ENCODE peak calls at places on chromosome 21, in five cellular contexts. One of them, this sample, is unnamed. For H3K27me3, the result is how much of the 10 kb centered on the place peaks cover.

GRCh38 chr21:34031835-34032370 is 41.5 kb upstream of the MRPS6 start:
- DNase-seq in upper lobe of left lung: no peak
- DNase-seq in IMR-90: no peak
- DNase-seq in sigmoid colon: no peak
- DNase-seq in heart left ventricle: no peak
- DNase-seq in this sample: no peak

GRCh38 chr21:38134084-38134873 is 122.5 kb upstream of the KCNJ15 start:
- DNase-seq in upper lobe of left lung: no peak
- DNase-seq in IMR-90: no peak
- DNase-seq in sigmoid colon: no peak
- DNase-seq in heart left ventricle: no peak
- DNase-seq in this sample: no peak

GRCh38 chr21:38241029-38241740 is 15.6 kb upstream of the KCNJ15 start:
- DNase-seq in upper lobe of left lung: peak
- DNase-seq in IMR-90: no peak
- DNase-seq in sigmoid colon: no peak
- DNase-seq in heart left ventricle: peak
- DNase-seq in this sample: peak

GRCh38 chr21:14922980-14923379 is 141.8 kb downstream of the NRIP1 start:
- DNase-seq in upper lobe of left lung: no peak
- DNase-seq in IMR-90: no peak
- DNase-seq in sigmoid colon: no peak
- DNase-seq in heart left ventricle: no peak
- DNase-seq in this sample: no peak

GRCh38 chr21:21715286-21715969 is 717.2 kb downstream of the NCAM2 start:
- DNase-seq in upper lobe of left lung: no peak
- DNase-seq in IMR-90: peak
- DNase-seq in sigmoid colon: no peak
- DNase-seq in heart left ventricle: no peak
- DNase-seq in this sample: no peak

GRCh38 chr21:38266732-38267131 is 9.9 kb downstream of the KCNJ15 start:
- DNase-seq in upper lobe of left lung: no peak
- DNase-seq in IMR-90: peak
- DNase-seq in sigmoid colon: no peak
- DNase-seq in heart left ventricle: no peak
- DNase-seq in this sample: no peak

GRCh38 chr21:30336596-30336995 is 898 bp downstream of the KRTAP27-1 start:
- DNase-seq in upper lobe of left lung: no peak
- DNase-seq in IMR-90: no peak
- DNase-seq in sigmoid colon: no peak
- DNase-seq in heart left ventricle: no peak
- DNase-seq in this sample: no peak

GRCh38 chr21:43289442-43289841 is 120.6 kb downstream of the CRYAA start:
- DNase-seq in upper lobe of left lung: no peak
- DNase-seq in IMR-90: no peak
- DNase-seq in sigmoid colon: no peak
- DNase-seq in heart left ventricle: no peak
- DNase-seq in this sample: no peak

GRCh38 chr21:31991356-31992331 is 118.8 kb downstream of the HUNK start:
- DNase-seq in upper lobe of left lung: no peak
- DNase-seq in IMR-90: no peak
- DNase-seq in sigmoid colon: no peak
- DNase-seq in heart left ventricle: no peak
- DNase-seq in this sample: peak

GRCh38 chr21:25127811-25128210 is 479.5 kb downstream of the MRPL39 start:
- DNase-seq in upper lobe of left lung: no peak
- DNase-seq in IMR-90: no peak
- DNase-seq in sigmoid colon: no peak
- DNase-seq in heart left ventricle: no peak
- DNase-seq in this sample: no peak

GRCh38 chr21:26850116-26850643 is 5.0 kb upstream of the ADAMTS1 start:
- DNase-seq in upper lobe of left lung: no peak
- DNase-seq in IMR-90: peak
- DNase-seq in sigmoid colon: no peak
- DNase-seq in heart left ventricle: no peak
- DNase-seq in this sample: peak

GRCh38 chr21:34846601-34847112 is 177.9 kb downstream of the CLIC6 start:
- DNase-seq in upper lobe of left lung: no peak
- DNase-seq in IMR-90: peak
- DNase-seq in sigmoid colon: no peak
- DNase-seq in heart left ventricle: no peak
- DNase-seq in this sample: peak

GRCh38 chr21:35410123-35410522 is 361.0 kb upstream of the RUNX1 start:
- DNase-seq in upper lobe of left lung: no peak
- DNase-seq in IMR-90: no peak
- DNase-seq in sigmoid colon: no peak
- DNase-seq in heart left ventricle: no peak
- DNase-seq in this sample: no peak

GRCh38 chr21:19256934-19257660 is 853.5 kb upstream of the TMPRSS15 start:
- DNase-seq in upper lobe of left lung: no peak
- DNase-seq in IMR-90: no peak
- DNase-seq in sigmoid colon: no peak
- DNase-seq in heart left ventricle: peak
- DNase-seq in this sample: no peak

GRCh38 chr21:43591468-43592050 is 67.7 kb downstream of the HSF2BP start:
- DNase-seq in upper lobe of left lung: no peak
- DNase-seq in IMR-90: no peak
- DNase-seq in sigmoid colon: no peak
- DNase-seq in heart left ventricle: no peak
- DNase-seq in this sample: no peak

GRCh38 chr21:25405991-25406390 is 201.3 kb downstream of the MRPL39 start:
- DNase-seq in upper lobe of left lung: no peak
- DNase-seq in IMR-90: no peak
- DNase-seq in sigmoid colon: no peak
- DNase-seq in heart left ventricle: no peak
- DNase-seq in this sample: no peak

GRCh38 chr21:41615613-41616012 is 107.7 kb upstream of the TMPRSS2 start:
- DNase-seq in upper lobe of left lung: no peak
- DNase-seq in IMR-90: peak
- DNase-seq in sigmoid colon: no peak
- DNase-seq in heart left ventricle: no peak
- DNase-seq in this sample: no peak

GRCh38 chr21:26445440-26445839 is 127.6 kb downstream of the CYYR1 start:
- DNase-seq in upper lobe of left lung: no peak
- DNase-seq in IMR-90: peak
- DNase-seq in sigmoid colon: no peak
- DNase-seq in heart left ventricle: no peak
- DNase-seq in this sample: no peak

GRCh38 chr21:42291003-42291750 is 24.0 kb downstream of the TFF3 start:
- DNase-seq in upper lobe of left lung: peak
- DNase-seq in IMR-90: no peak
- DNase-seq in sigmoid colon: no peak
- DNase-seq in heart left ventricle: no peak
- DNase-seq in this sample: no peak

GRCh38 chr21:32592929-32593502 is 7.7 kb upstream of the TCP10L start:
- DNase-seq in upper lobe of left lung: no peak
- DNase-seq in IMR-90: no peak
- DNase-seq in sigmoid colon: no peak
- DNase-seq in heart left ventricle: no peak
- DNase-seq in this sample: no peak

GRCh38 chr21:28216976-28217523 is 775.6 kb downstream of the LTN1 start:
- DNase-seq in upper lobe of left lung: no peak
- DNase-seq in IMR-90: no peak
- DNase-seq in sigmoid colon: no peak
- DNase-seq in heart left ventricle: no peak
- DNase-seq in this sample: no peak

GRCh38 chr21:28212056-28212455 is 780.6 kb downstream of the LTN1 start:
- DNase-seq in upper lobe of left lung: no peak
- DNase-seq in IMR-90: no peak
- DNase-seq in sigmoid colon: peak
- DNase-seq in heart left ventricle: no peak
- DNase-seq in this sample: no peak

GRCh38 chr21:28220670-28221069 is 772.0 kb downstream of the LTN1 start:
- DNase-seq in upper lobe of left lung: no peak
- DNase-seq in IMR-90: peak
- DNase-seq in sigmoid colon: no peak
- DNase-seq in heart left ventricle: no peak
- DNase-seq in this sample: no peak

GRCh38 chr21:28213221-28213620 is 779.5 kb downstream of the LTN1 start:
- DNase-seq in upper lobe of left lung: no peak
- DNase-seq in IMR-90: no peak
- DNase-seq in sigmoid colon: no peak
- DNase-seq in heart left ventricle: no peak
- DNase-seq in this sample: no peak

GRCh38 chr21:28215214-28215954 is 777.3 kb downstream of the LTN1 start:
- DNase-seq in upper lobe of left lung: no peak
- DNase-seq in IMR-90: peak
- DNase-seq in sigmoid colon: no peak
- DNase-seq in heart left ventricle: peak
- DNase-seq in this sample: no peak
- TF ChIP-seq POLR2A in upper lobe of left lung: no peak
- TF ChIP-seq POLR2A in IMR-90: no peak
- TF ChIP-seq POLR2A in sigmoid colon: no peak
- TF ChIP-seq POLR2A in heart left ventricle: no peak
- TF ChIP-seq POLR2A in this sample: no peak

GRCh38 chr21:46051379-46051770 is 46.5 kb upstream of the COL6A2 start:
- DNase-seq in upper lobe of left lung: no peak
- DNase-seq in IMR-90: no peak
- DNase-seq in sigmoid colon: peak
- DNase-seq in heart left ventricle: no peak
- DNase-seq in this sample: no peak
- H3K4me3 ChIP-seq in upper lobe of left lung: no peak
- H3K4me3 ChIP-seq in IMR-90: no peak
- H3K4me3 ChIP-seq in sigmoid colon: no peak
- H3K4me3 ChIP-seq in heart left ventricle: no peak
- H3K4me3 ChIP-seq in this sample: no peak

GRCh38 chr21:36702622-36702968 is 3.7 kb downstream of the SIM2 start:
- DNase-seq in upper lobe of left lung: no peak
- DNase-seq in IMR-90: no peak
- DNase-seq in sigmoid colon: no peak
- DNase-seq in heart left ventricle: no peak
- DNase-seq in this sample: no peak
- H3K27me3 ChIP-seq in upper lobe of left lung: half or more
- H3K27me3 ChIP-seq in IMR-90: half or more
- H3K27me3 ChIP-seq in sigmoid colon: half or more
- H3K27me3 ChIP-seq in heart left ventricle: half or more
- H3K27me3 ChIP-seq in this sample: half or more

DNA sequence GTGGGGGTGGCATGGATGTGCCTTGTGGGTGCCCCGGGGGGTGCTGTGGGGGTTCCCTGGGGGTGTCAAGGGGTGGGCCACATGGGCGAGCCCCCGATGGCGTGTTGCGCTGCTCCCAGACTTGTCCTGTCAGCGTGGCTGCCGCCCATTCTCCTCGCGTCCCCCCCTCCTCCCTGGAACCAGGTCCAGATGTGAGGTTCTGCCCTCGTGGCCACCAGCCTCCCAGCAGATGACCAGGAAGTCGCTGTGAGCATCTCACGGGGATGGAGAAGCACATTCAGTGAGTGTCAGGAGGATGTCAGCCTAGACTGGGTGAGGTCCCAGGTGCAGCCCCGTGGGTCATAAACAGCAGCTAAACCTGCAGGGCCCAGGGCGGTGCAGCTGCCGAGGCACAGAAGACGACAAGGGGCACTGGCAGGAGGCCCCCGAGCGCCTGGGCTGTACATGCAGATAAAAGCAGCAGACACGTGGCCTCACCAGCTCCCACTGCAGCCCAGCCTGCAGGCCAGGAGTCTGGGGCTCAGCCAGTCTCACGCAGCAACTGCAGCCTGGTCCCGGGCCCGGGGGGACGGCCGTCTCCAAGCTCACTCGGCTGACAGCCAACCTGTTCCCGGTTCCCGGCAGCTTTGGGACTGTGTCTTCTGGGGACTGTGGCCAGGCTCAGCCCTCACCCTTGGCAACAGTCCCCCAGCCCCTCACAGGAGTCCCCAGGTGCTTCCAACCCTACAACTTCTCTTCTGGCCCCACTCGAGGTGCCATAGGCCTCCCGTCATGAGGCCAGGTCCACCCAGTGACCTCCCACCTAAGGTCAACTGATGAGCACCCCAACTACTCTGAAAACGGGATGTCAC is 17.5 kb upstream of the COL6A2 start:
- DNase-seq in upper lobe of left lung: peak
- DNase-seq in IMR-90: no peak
- DNase-seq in sigmoid colon: peak
- DNase-seq in heart left ventricle: peak
- DNase-seq in this sample: no peak
- TF ChIP-seq POLR2A in upper lobe of left lung: no peak
- TF ChIP-seq POLR2A in IMR-90: no peak
- TF ChIP-seq POLR2A in sigmoid colon: no peak
- TF ChIP-seq POLR2A in heart left ventricle: no peak
- TF ChIP-seq POLR2A in this sample: no peak

GRCh38 chr21:23384679-23385078 is 2222.6 kb downstream of the MRPL39 start:
- DNase-seq in upper lobe of left lung: no peak
- DNase-seq in IMR-90: no peak
- DNase-seq in sigmoid colon: no peak
- DNase-seq in heart left ventricle: no peak
- DNase-seq in this sample: no peak
- H3K4me3 ChIP-seq in upper lobe of left lung: no peak
- H3K4me3 ChIP-seq in IMR-90: no peak
- H3K4me3 ChIP-seq in sigmoid colon: no peak
- H3K4me3 ChIP-seq in heart left ventricle: no peak
- H3K4me3 ChIP-seq in this sample: no peak

DNA sequence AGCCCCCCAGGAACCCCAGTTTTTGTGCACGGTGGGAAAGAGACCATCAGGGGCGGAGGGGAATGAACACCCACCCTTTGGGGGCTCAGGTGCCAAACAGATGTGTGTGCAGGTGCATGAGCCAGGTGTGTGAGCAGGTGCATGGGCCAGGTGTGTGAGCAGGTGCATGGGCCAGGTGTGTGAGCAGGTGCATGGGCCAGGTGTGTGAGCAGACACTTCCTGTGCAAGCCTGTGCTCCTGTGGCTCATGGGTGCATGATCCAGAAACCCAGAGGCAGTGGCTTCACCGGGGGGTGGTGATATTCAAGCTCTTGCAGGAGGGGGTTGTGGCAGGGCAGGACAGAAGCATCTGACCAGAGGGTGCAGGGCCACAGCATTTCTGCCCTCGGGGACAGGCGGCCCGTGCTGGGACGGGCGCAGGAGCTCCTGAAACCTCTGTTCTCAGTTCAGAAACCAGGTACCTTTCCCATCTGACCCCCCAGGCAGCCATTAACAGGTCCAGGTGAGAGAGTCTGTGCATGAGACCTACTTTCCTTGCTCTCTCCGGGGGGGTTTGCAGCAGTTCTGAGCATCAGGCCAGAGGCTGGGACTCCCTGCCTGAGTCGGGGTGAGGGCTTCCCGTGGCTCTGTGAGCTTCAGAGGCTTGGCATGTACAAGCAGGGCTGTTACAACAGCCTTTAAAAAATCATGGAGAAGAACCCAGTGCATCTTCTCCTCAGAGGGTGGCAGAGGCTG is 29.1 kb downstream of the COL18A1 start:
- DNase-seq in upper lobe of left lung: peak
- DNase-seq in IMR-90: no peak
- DNase-seq in sigmoid colon: no peak
- DNase-seq in heart left ventricle: no peak
- DNase-seq in this sample: no peak
- H3K27me3 ChIP-seq in upper lobe of left lung: under half
- H3K27me3 ChIP-seq in IMR-90: under half
- H3K27me3 ChIP-seq in sigmoid colon: under half
- H3K27me3 ChIP-seq in heart left ventricle: under half
- H3K27me3 ChIP-seq in this sample: under half

This sample was measured in thyroid gland.